ENCODE peak calls at places on chromosomes 7 and 10, in four cellular contexts. O is lower lobe of right lung; V is sciatic nerve; U is activated naive CD8-positive, alpha-beta T cell treated with anti-CD3 and anti-CD28 coated beads, Interleukin-2, amount 50 U/mL, for 24 hours. X is an unnamed sample.

GRCh38 chr7:129390314-129390713 is 43.9 kb upstream of the STRIP2 start:
- ATAC-seq in U (no peak), O (no peak), V (no peak), X (no peak)

GRCh38 chr7:104007614-104008013 is 18.2 kb upstream of the RELN start:
- ATAC-seq in U (no peak), O (no peak), V (no peak), X (no peak)

GRCh38 chr7:88386757-88387156 is 80.1 kb upstream of the STEAP4 start:
- ATAC-seq in U (no peak), O (no peak), V (no peak), X (no peak)

GRCh38 chr7:36216063-36216684 is 63.1 kb downstream of the EEPD1 start:
- ATAC-seq in V (peak), O (no peak), U (no peak), X (no peak)

GRCh38 chr7:96211954-96212353 is 109.9 kb downstream of the SLC25A13 start:
- ATAC-seq in U (no peak), O (no peak), V (no peak), X (no peak)

GRCh38 chr10:103803941-103804340 is 51.4 kb downstream of the SH3PXD2A start:
- ATAC-seq in V (no peak), O (no peak), U (peak), X (peak)

GRCh38 chr10:132551093-132551807 is 13.7 kb downstream of the INPP5A start:
- ATAC-seq in V (no peak), O (peak), U (peak), X (peak)

GRCh38 chr7:42449431-42449830 is 212.4 kb upstream of the GLI3 start:
- ATAC-seq in U (no peak), O (no peak), V (no peak), X (no peak)

GRCh38 chr7:128102490-128103291 is 71.5 kb upstream of the LRRC4 start:
- ATAC-seq in O (no peak), V (no peak), U (no peak), X (no peak)

GRCh38 chr7:30252885-30253795 is 31.3 kb upstream of the ZNRF2 start:
- ATAC-seq in O (peak), U (peak), V (peak), X (peak)

GRCh38 chr10:34801066-34801738 is 13.9 kb downstream of the PARD3 start:
- ATAC-seq in V (peak), O (peak), U (no peak), X (no peak)

GRCh38 chr7:128003179-128003578 is 28.1 kb downstream of the LRRC4 start:
- ATAC-seq in V (no peak), U (no peak), O (no peak), X (no peak)

GRCh38 chr10:60237977-60238376 is 151.7 kb downstream of the ANK3 start:
- ATAC-seq in O (peak), V (no peak), U (peak), X (peak)

GRCh38 chr7:55109384-55110167 is 90.8 kb downstream of the EGFR start:
- ATAC-seq in V (no peak), O (peak), U (no peak), X (no peak)

GRCh38 chr10:86536294-86536861 is 14.8 kb upstream of the WAPL start:
- ATAC-seq in V (peak), O (no peak), U (peak), X (peak)

GRCh38 chr7:6640246-6640721 is 3.2 kb downstream of the ZNF316 start:
- ATAC-seq in U (peak), O (no peak), V (peak), X (peak)

GRCh38 chr10:93189959-93190358 is 116.3 kb downstream of the CYP26A1 start:
- ATAC-seq in V (no peak), O (no peak), U (no peak), X (no peak)

GRCh38 chr10:104581884-104582603 is 59.0 kb upstream of the SORCS3 start:
- ATAC-seq in V (no peak), U (peak), O (no peak), X (no peak)

GRCh38 chr7:150439926-150440325 is 10.5 kb upstream of the GIMAP8 start:
- ATAC-seq in U (peak), O (no peak), V (no peak), X (peak)

GRCh38 chr10:26407406-26407969 is 30.7 kb upstream of the APBB1IP start:
- ATAC-seq in V (no peak), U (peak), O (no peak), X (no peak)

GRCh38 chr7:103832438-103832837 is 157.0 kb downstream of the RELN start:
- ATAC-seq in U (no peak), V (no peak), O (no peak), X (no peak)

GRCh38 chr7:133936074-133936473 is 191.1 kb upstream of the LRGUK start:
- ATAC-seq in U (no peak), O (no peak), V (no peak), X (no peak)

GRCh38 chr10:88428442-88428841 is 154.7 kb downstream of the RNLS start:
- ATAC-seq in O (no peak), V (peak), U (no peak), X (no peak)

GRCh38 chr7:35379481-35379880 is 125.6 kb upstream of the TBX20 start:
- ATAC-seq in O (peak), U (no peak), V (peak), X (no peak)

GRCh38 chr7:101838837-101839483 is 21.5 kb downstream of the CUX1 start:
- ATAC-seq in U (no peak), O (peak), V (no peak), X (no peak)

GRCh38 chr10:78934499-78934898 is 134.3 kb upstream of the ZMIZ1 start:
- ATAC-seq in U (no peak), O (no peak), V (no peak), X (no peak)

GRCh38 chr10:49008505-49009202 is 69.0 kb upstream of the LRRC18 start:
- ATAC-seq in V (peak), U (no peak), O (peak), X (no peak)

GRCh38 chr7:146709628-146710027 is 593.0 kb downstream of the CNTNAP2 start:
- ATAC-seq in O (no peak), U (no peak), V (no peak), X (no peak)

GRCh38 chr10:109327266-109327665 is 596.0 kb downstream of the XPNPEP1 start:
- ATAC-seq in U (no peak), V (no peak), O (no peak), X (no peak)

GRCh38 chr10:97601268-97602215 is 12.0 kb downstream of the C10orf62 start:
- ATAC-seq in V (no peak), O (no peak), U (no peak), X (no peak)

GRCh38 chr7:41891967-41892755 is 189.3 kb upstream of the INHBA start:
- ATAC-seq in U (no peak), V (no peak), O (peak), X (no peak)

GRCh38 chr10:14200645-14201534 is 129.8 kb downstream of the FRMD4A start:
- ATAC-seq in U (no peak), O (no peak), V (no peak), X (no peak)

GRCh38 chr7:66641526-66641871 is 12.8 kb downstream of the KCTD7 start:
- ATAC-seq in V (no peak), O (no peak), U (no peak), X (no peak)

GRCh38 chr7:5682889-5683670 is 98.4 kb downstream of the RNF216 start:
- ATAC-seq in V (no peak), U (no peak), O (no peak), X (no peak)

GRCh38 chr10:34585422-34586115 is 229.5 kb downstream of the PARD3 start:
- ATAC-seq in V (no peak), U (no peak), O (no peak), X (no peak)

GRCh38 chr10:90988802-90989201 is 67.9 kb upstream of the ANKRD1 start:
- ATAC-seq in O (no peak), V (no peak), U (no peak), X (no peak)

GRCh38 chr7:149625339-149625946 is 127.8 kb upstream of the ZNF746 start:
- ATAC-seq in U (no peak), O (peak), V (peak), X (no peak)

GRCh38 chr10:57880441-57881301 is 387.0 kb downstream of the IPMK start:
- ATAC-seq in U (no peak), O (no peak), V (no peak), X (no peak)

GRCh38 chr10:60296073-60296472 is 93.6 kb downstream of the ANK3 start:
- ATAC-seq in U (no peak), O (no peak), V (no peak), X (no peak)